ENCODE peak calls at places on chromosome 6, in five cellular contexts. M, D, H, S and I are unnamed samples.

GRCh38 chr6:109910571-109910970 is 67.5 kb upstream of the GPR6 start:
- DNase-seq in H (no peak), M (no peak), S (no peak), D (no peak), I (no peak)

GRCh38 chr6:14596410-14596809 is 478.8 kb downstream of the CD83 start:
- DNase-seq in S (peak), H (no peak), M (no peak), D (no peak), I (no peak)

GRCh38 chr6:137767931-137768690 is 98.9 kb upstream of the TNFAIP3 start:
- DNase-seq in D (no peak), M (no peak), S (peak), H (no peak), I (no peak)

GRCh38 chr6:4348462-4349112 is 213.2 kb upstream of the ECI2 start:
- DNase-seq in D (no peak), M (no peak), S (peak), H (no peak), I (no peak)

GRCh38 chr6:15330174-15330934 is 84.5 kb downstream of the JARID2 start:
- DNase-seq in M (no peak), S (peak), D (no peak), H (no peak), I (no peak)

GRCh38 chr6:79971195-79971594 is 23.8 kb upstream of the ELOVL4 start:
- DNase-seq in D (no peak), S (no peak), H (no peak), M (no peak), I (no peak)

GRCh38 chr6:56767435-56767834 is 124.7 kb upstream of the DST start:
- DNase-seq in H (no peak), S (no peak), M (no peak), D (no peak), I (no peak)

GRCh38 chr6:125014157-125014957 is 52.1 kb downstream of the RNF217 start:
- DNase-seq in M (no peak), H (no peak), S (peak), D (no peak), I (no peak)

GRCh38 chr6:15443119-15443518 is 197.2 kb downstream of the JARID2 start:
- DNase-seq in S (peak), H (no peak), D (no peak), M (no peak), I (no peak)

GRCh38 chr6:136952714-136953260 is 30.7 kb downstream of the SLC35D3 start:
- DNase-seq in D (no peak), H (no peak), M (peak), S (peak), I (no peak)

GRCh38 chr6:38443341-38443740 is 196.4 kb downstream of the BTBD9 start:
- DNase-seq in H (no peak), D (no peak), M (no peak), S (peak), I (no peak)

GRCh38 chr6:81752084-81752968 is at the start of gene TENT5A:
- DNase-seq in H (peak), S (peak), D (peak), M (peak), I (peak)

GRCh38 chr6:15948930-15949900 is 179.7 kb upstream of the MYLIP start:
- DNase-seq in D (no peak), S (peak), H (peak), M (peak), I (no peak)

GRCh38 chr6:105400501-105400900 is 2.4 kb downstream of the PREP start:
- DNase-seq in H (no peak), M (no peak), D (no peak), S (no peak), I (no peak)

GRCh38 chr6:11085758-11086435 is 7.7 kb upstream of the SMIM13 start:
- DNase-seq in D (no peak), S (peak), M (no peak), H (no peak), I (no peak)

GRCh38 chr6:130708338-130708737 is 118.9 kb upstream of the SMLR1 start:
- DNase-seq in S (no peak), D (no peak), H (no peak), M (no peak), I (no peak)

GRCh38 chr6:52416629-52417151 is 3.5 kb upstream of the EFHC1 start:
- DNase-seq in M (peak), D (no peak), S (peak), H (peak), I (no peak)

GRCh38 chr6:169072127-169073042 is 181.3 kb downstream of the THBS2 start:
- DNase-seq in D (peak), S (no peak), M (no peak), H (no peak), I (no peak)

GRCh38 chr6:13927203-13927602 is 2.5 kb downstream of the RNF182 start:
- DNase-seq in D (no peak), H (no peak), M (no peak), S (no peak), I (no peak)

GRCh38 chr6:88349511-88349910 is 183.4 kb upstream of the CNR1 start:
- DNase-seq in D (no peak), H (no peak), M (no peak), S (peak), I (no peak)

GRCh38 chr6:94052754-94053153 is 633.4 kb upstream of the EPHA7 start:
- DNase-seq in H (no peak), S (no peak), M (no peak), D (no peak), I (no peak)

GRCh38 chr6:118580585-118581419 is 32.7 kb downstream of the PLN start:
- DNase-seq in D (no peak), H (peak), M (peak), S (peak), I (no peak)

GRCh38 chr6:158865769-158866168 is 46.6 kb upstream of the EZR start:
- DNase-seq in H (no peak), D (no peak), M (no peak), S (no peak), I (no peak)

GRCh38 chr6:105609375-105609991 is 206.6 kb upstream of the PREP start:
- DNase-seq in H (no peak), M (no peak), D (peak), S (peak), I (no peak)

GRCh38 chr6:27502508-27503435 is 29.9 kb upstream of the ZNF184 start:
- DNase-seq in M (peak), H (peak), S (peak), D (no peak), I (no peak)

GRCh38 chr6:167485186-167485978 is 160.5 kb downstream of the TTLL2 start:
- DNase-seq in M (no peak), S (peak), H (peak), D (no peak), I (no peak)

GRCh38 chr6:139054001-139054400 is 25.5 kb downstream of the ABRACL start:
- DNase-seq in H (no peak), M (no peak), S (no peak), D (no peak), I (no peak)

GRCh38 chr6:16741112-16742016 is 19.9 kb downstream of the ATXN1 start:
- DNase-seq in M (no peak), H (no peak), S (peak), D (no peak), I (no peak)

GRCh38 chr6:23663652-23664051 is 462.4 kb upstream of the NRSN1 start:
- DNase-seq in H (no peak), S (no peak), M (peak), D (no peak), I (no peak)

GRCh38 chr6:100573169-100573568 is 108.4 kb upstream of the SIM1 start:
- DNase-seq in M (peak), H (peak), S (peak), D (no peak), I (no peak)

GRCh38 chr6:107539849-107540464 is 50.0 kb downstream of the SOBP start:
- DNase-seq in H (no peak), D (no peak), S (no peak), M (no peak), I (no peak)

GRCh38 chr6:107540465-107540857 is 50.5 kb downstream of the SOBP start:
- DNase-seq in S (no peak), M (no peak), D (no peak), H (no peak), I (no peak)

GRCh38 chr6:107543088-107543487 is 53.2 kb downstream of the SOBP start:
- DNase-seq in M (no peak), H (no peak), D (no peak), S (no peak), I (no peak)

GRCh38 chr6:107543567-107543966 is 53.6 kb downstream of the SOBP start:
- DNase-seq in H (no peak), D (no peak), S (no peak), M (no peak), I (no peak)

GRCh38 chr6:107542170-107542569 is 52.3 kb downstream of the SOBP start:
- DNase-seq in D (no peak), H (no peak), S (no peak), M (no peak), I (no peak)
- H3K4me3 ChIP-seq in D (no peak), H (no peak), S (no peak), M (no peak), I (no peak)

GRCh38 chr6:1110935-1111334 is 201.0 kb upstream of the FOXQ1 start:
- DNase-seq in S (no peak), M (no peak), H (no peak), D (no peak), I (no peak)
- H3K4me3 ChIP-seq in S (no peak), M (no peak), H (no peak), D (no peak), I (no peak)

DNA sequence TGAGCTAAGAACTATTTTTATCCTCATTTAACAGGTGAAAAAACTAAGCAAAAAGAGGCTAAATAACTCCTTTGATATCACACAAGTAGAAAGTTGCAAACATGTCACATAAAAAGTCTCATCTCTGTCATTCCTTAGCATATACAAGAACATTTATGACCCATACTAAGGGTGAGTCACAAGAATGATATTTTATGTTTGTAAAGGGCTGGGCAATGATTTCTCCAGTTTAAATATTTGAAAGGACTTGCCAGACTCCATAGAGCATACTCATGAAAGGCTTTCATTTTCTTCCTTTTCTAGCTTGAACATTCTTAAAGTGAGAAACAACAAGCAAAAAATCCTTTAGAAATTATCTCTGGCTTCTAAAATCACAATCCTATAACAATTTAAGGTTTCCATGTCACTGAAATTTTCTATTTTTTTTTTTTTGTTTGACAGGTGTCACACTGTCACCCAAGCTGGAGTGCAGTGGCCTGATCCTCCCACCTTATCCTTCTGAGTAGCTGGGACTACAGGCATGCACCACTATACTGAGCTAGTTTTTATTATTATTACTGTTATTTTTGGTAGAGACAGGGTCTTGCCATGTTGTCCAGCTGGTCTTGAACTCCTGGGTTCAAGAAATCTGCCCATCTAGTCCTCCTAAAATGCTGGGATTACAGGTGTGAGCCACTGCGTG is 338.0 kb upstream of the KHDRBS2 start:
- DNase-seq in D (no peak), S (no peak), H (no peak), M (no peak), I (no peak)
- H3K4me3 ChIP-seq in D (no peak), S (no peak), H (no peak), M (no peak), I (no peak)

DNA sequence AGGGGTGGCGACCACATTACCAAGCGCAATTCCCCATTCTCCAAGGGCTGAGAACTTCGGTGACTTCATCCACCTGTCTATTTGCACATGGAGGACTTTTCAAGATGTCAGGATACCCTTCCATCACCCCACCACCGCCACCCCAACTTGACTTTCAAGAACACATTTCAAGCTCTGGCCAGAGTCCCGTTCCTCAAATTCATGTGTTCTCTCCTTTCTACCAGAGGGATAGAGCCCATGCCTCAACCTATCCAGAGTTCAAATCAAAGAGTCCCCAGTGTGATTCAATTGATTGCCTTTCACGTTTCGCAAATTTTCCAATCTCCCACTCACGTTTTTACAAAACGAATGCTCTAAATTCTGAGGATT is 4.4 kb downstream of the TCF21 start:
- DNase-seq in D (no peak), M (no peak), S (no peak), H (no peak), I (no peak)
- H3K4me3 ChIP-seq in D (no peak), M (no peak), S (peak), H (no peak), I (peak)

GRCh38 chr6:33075568-33076405 is at the start of gene HLA-DPB1:
- DNase-seq in S (peak), D (no peak), M (no peak), H (peak), I (no peak)
- H3K4me3 ChIP-seq in S (no peak), D (no peak), M (no peak), H (no peak), I (peak)

GRCh38 chr6:149859368-149859767 is 4.8 kb downstream of the LRP11 start:
- DNase-seq in S (peak), M (no peak), H (no peak), D (no peak), I (no peak)

GRCh38 chr6:149855040-149855654 is 9.0 kb downstream of the LRP11 start:
- DNase-seq in D (no peak), H (peak), M (no peak), S (peak), I (no peak)

GRCh38 chr6:149856256-149856994 is 7.7 kb downstream of the LRP11 start:
- DNase-seq in S (no peak), H (no peak), M (no peak), D (no peak), I (no peak)

GRCh38 chr6:149855741-149856140 is 8.4 kb downstream of the LRP11 start:
- DNase-seq in M (no peak), D (no peak), H (no peak), S (no peak), I (no peak)

DNA sequence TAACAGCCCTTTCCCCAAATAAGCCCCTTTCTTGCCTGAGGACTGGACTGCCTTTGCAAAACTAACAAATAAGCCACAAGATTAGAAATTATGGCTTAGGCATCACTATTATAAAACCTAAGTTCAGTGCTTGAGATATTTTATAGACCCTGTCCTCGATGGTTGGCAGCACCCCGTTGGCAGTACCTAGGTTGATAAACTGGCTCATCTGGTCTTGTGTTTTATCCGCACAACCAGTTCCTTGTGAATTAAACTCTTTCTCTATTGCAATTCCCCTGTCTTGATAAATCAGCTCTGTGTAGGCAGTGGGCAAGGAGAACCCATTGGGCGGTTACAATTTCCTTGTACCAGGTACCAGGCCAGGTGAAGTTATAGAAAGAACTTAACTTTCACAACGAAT is 6.6 kb downstream of the LRP11 start:
- DNase-seq in H (no peak), M (no peak), D (no peak), S (no peak), I (no peak)
- H3K4me3 ChIP-seq in H (no peak), M (no peak), D (no peak), S (no peak), I (no peak)

GRCh38 chr6:152952045-152952444 is 30.8 kb downstream of the FBXO5 start:
- DNase-seq in D (no peak), S (peak), H (no peak), M (no peak), I (no peak)
- H3K4me3 ChIP-seq in D (no peak), S (no peak), H (no peak), M (no peak), I (no peak)

GRCh38 chr6:43284986-43285385 is 13.1 kb upstream of the SLC22A7 start:
- DNase-seq in H (no peak), M (no peak), D (no peak), S (no peak), I (no peak)

GRCh38 chr6:43285415-43285814 is 12.6 kb upstream of the SLC22A7 start:
- DNase-seq in M (no peak), S (no peak), D (no peak), H (no peak), I (no peak)

GRCh38 chr6:43283514-43283901 is 14.6 kb upstream of the SLC22A7 start:
- DNase-seq in M (no peak), S (no peak), D (no peak), H (no peak), I (no peak)

GRCh38 chr6:43282636-43283513 is 15.2 kb upstream of the SLC22A7 start:
- DNase-seq in M (no peak), D (no peak), H (no peak), S (no peak), I (no peak)

DNA sequence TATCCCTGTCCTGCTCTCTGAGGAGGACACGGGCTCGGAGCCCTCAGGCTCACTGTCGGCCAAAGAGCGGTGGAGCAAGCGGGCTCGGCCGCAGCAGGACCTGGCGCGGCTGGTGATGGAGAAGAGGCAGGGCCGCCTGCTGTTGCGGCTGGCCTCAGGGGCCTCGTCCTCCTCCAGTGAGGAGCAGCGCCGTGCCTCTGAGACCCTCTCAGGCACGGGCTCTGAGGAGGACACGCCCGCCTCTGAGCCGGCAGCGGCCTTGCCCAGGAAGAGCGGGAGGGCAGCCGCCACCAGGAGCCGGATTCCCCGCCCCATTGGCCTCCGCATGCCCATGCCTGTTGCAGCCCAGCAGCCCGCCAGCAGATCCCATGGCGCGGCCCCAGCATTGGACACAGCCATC is 14.2 kb upstream of the SLC22A7 start:
- DNase-seq in H (no peak), D (no peak), M (no peak), S (no peak), I (no peak)
- H3K4me3 ChIP-seq in H (no peak), D (no peak), M (no peak), S (no peak), I (no peak)